ENCODE peak calls at places on chromosome 6, in four cellular contexts. W is GM12891, X is GM12878, P is H1. E is an unnamed sample.

GRCh38 chr6:90653750-90654149 is 66.9 kb upstream of the MAP3K7 start:
- DNase-seq in W (no peak), X (no peak), P (no peak), E (no peak)

GRCh38 chr6:36127462-36128016 is 2.8 kb upstream of the MAPK13 start:
- DNase-seq in W (no peak), X (no peak), P (no peak), E (no peak)

GRCh38 chr6:30883743-30884520 is at the start of gene DDR1:
- DNase-seq in W (peak; percentile 77), X (no peak), P (peak; percentile 76), E (peak; percentile 78)

GRCh38 chr6:143486752-143487151 is 24.8 kb downstream of the FUCA2 start:
- DNase-seq in W (no peak), X (no peak), P (no peak), E (no peak)

GRCh38 chr6:155939253-155939652 is 483.6 kb upstream of the NOX3 start:
- DNase-seq in W (no peak), X (no peak), P (no peak), E (no peak)

GRCh38 chr6:23963137-23963536 is 162.9 kb upstream of the NRSN1 start:
- DNase-seq in W (no peak), X (no peak), P (no peak), E (no peak)

GRCh38 chr6:56515081-56515905 is 127.4 kb downstream of the DST start:
- DNase-seq in W (no peak), X (no peak), P (no peak), E (no peak)

GRCh38 chr6:107641500-107641931 is 151.6 kb downstream of the SOBP start:
- DNase-seq in W (no peak), X (no peak), P (no peak), E (no peak)

GRCh38 chr6:43926644-43927524 is 156.9 kb downstream of the VEGFA start:
- DNase-seq in W (no peak), X (no peak), P (no peak), E (no peak)

GRCh38 chr6:169971951-169972651 is 220.7 kb downstream of the ERMARD start:
- DNase-seq in W (no peak), X (no peak), P (peak; percentile 34), E (no peak)

GRCh38 chr6:113825776-113826175 is 31.4 kb upstream of the MARCKS start:
- DNase-seq in W (no peak), X (no peak), P (no peak), E (no peak)

GRCh38 chr6:114058435-114058834 is 87.5 kb upstream of the HDAC2 start:
- DNase-seq in W (no peak), X (no peak), P (no peak), E (no peak)

GRCh38 chr6:26394289-26394688 is 7.8 kb upstream of the BTN3A1 start:
- DNase-seq in W (no peak), X (no peak), P (no peak), E (no peak)

GRCh38 chr6:723540-723939 is 30.6 kb upstream of the EXOC2 start:
- DNase-seq in W (no peak), X (no peak), P (no peak), E (no peak)

GRCh38 chr6:10837997-10838793 is at the start of gene MAK:
- DNase-seq in W (peak; percentile 92), X (peak; percentile 47), P (peak; percentile 93), E (peak; percentile 90)

GRCh38 chr6:52499026-52499425 is 77.8 kb downstream of the TRAM2 start:
- DNase-seq in W (no peak), X (no peak), P (peak; percentile 43), E (no peak)

GRCh38 chr6:142331075-142331551 is 29.3 kb downstream of the ADGRG6 start:
- DNase-seq in W (no peak), X (no peak), P (no peak), E (no peak)

GRCh38 chr6:98687776-98688175 is 146.6 kb upstream of the POU3F2 start:
- DNase-seq in W (no peak), X (no peak), P (no peak), E (no peak)

GRCh38 chr6:76612818-76613452 is 540.5 kb upstream of the IMPG1 start:
- DNase-seq in W (no peak), X (no peak), P (no peak), E (no peak)

GRCh38 chr6:45746046-45746445 is 269.6 kb downstream of the CLIC5 start:
- DNase-seq in W (no peak), X (no peak), P (no peak), E (no peak)

GRCh38 chr6:56729719-56730118 is 87.0 kb upstream of the DST start:
- DNase-seq in W (no peak), X (no peak), P (no peak), E (no peak)

GRCh38 chr6:33191383-33192104 is 723 bp downstream of the COL11A2 start:
- DNase-seq in W (no peak), X (no peak), P (no peak), E (no peak)

GRCh38 chr6:87241304-87241703 is 81.1 kb upstream of the SMIM8 start:
- DNase-seq in W (no peak), X (no peak), P (no peak), E (no peak)

GRCh38 chr6:156599977-156600647 is 177.1 kb upstream of the ARID1B start:
- DNase-seq in W (no peak), X (no peak), P (no peak), E (no peak)

GRCh38 chr6:35489995-35490791 is 6.7 kb downstream of the TEAD3 start:
- DNase-seq in W (no peak), X (no peak), P (no peak), E (no peak)

GRCh38 chr6:138963531-138963930 is 24.5 kb downstream of the REPS1 start:
- DNase-seq in W (no peak), X (no peak), P (no peak), E (no peak)

GRCh38 chr6:112214749-112215269 is 39.6 kb downstream of the LAMA4 start:
- DNase-seq in W (no peak), X (no peak), P (no peak), E (no peak)

GRCh38 chr6:48641544-48641943 is 530.5 kb upstream of the PTCHD4 start:
- DNase-seq in W (no peak), X (no peak), P (no peak), E (no peak)

GRCh38 chr6:148757944-148758343 is 11.1 kb downstream of the UST start:
- DNase-seq in W (no peak), X (no peak), P (no peak), E (no peak)

GRCh38 chr6:125701354-125701668 is 48.1 kb upstream of the HEY2 start:
- DNase-seq in W (no peak), X (no peak), P (no peak), E (no peak)

GRCh38 chr6:13766201-13766634 is 48.1 kb downstream of the MCUR1 start:
- DNase-seq in W (no peak), X (no peak), P (no peak), E (no peak)

GRCh38 chr6:30452736-30453507 is 36.4 kb upstream of the HLA-E start:
- DNase-seq in W (no peak), X (no peak), P (no peak), E (no peak)

GRCh38 chr6:78850621-78851020 is 16.7 kb upstream of the IRAK1BP1 start:
- DNase-seq in W (no peak), X (no peak), P (no peak), E (no peak)

GRCh38 chr6:139587469-139587868 is 213.0 kb upstream of the CITED2 start:
- DNase-seq in W (no peak), X (no peak), P (no peak), E (no peak)

DNA sequence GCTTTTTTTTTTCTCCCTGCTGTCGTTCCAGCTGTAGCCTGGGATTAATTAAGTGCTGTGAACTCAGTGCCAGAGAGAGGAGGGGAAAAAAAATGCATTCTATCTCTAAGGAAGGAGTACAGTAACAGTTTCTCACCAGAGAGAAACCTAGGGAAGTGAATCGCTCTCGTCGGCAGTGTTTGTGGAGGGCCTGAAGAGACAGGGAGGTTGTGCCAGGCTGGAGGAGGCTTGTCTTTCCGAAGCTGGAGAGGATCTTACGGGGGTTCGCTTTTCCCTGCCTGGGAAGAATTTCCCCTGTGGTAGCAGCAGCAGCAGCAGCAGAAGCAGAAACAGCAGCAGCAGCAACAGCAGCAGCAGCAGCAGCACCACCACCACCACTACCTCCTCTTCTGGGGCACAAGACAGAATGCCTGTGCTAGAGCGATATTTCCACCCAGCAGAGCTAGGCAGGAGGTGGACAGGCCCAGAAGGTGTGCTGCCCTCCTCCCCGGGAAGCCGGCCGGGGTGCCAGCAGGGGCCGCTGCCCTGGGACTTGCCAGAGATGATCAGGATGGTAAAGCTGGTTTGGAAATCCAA is 186.5 kb downstream of the PDE7B start:
- DNase-seq in W (no peak), X (no peak), P (no peak), E (no peak)
- TF ChIP-seq POLR2A in W (no peak), X (no peak), P (no peak), E (no peak)

DNA sequence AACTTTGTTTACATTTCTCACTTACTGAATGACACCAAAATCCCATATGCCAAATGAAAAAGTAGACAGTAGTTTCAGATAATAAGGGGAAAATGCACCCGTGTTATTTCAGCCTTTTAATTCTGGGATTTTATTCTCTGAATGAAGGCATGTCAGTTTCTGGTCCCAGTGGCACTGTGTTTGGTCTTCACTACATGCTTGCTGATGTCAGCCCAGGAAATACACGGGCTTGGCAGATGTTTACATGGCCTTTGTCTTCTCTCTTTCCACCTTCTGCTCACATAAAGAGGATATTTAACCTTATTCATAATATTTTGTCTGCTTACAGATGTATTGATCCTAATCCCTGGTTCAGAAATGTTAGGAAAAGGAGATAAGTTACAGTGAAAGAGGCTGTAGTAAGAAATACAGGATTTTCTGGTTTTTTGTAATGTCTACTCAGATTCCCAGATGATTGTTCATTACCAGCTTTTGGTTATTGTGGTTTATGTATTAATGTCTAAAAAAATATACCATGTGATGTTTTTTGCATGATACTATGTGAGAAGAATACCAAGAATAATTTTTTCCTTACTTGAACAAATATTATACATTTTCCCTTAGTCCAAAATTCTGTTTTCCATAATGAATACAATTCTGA is 27.7 kb downstream of the DSE start:
- DNase-seq in W (no peak), X (no peak), P (no peak), E (no peak)
- TF ChIP-seq TAF1 in W (no peak), X (no peak), P (no peak), E (no peak)

DNA sequence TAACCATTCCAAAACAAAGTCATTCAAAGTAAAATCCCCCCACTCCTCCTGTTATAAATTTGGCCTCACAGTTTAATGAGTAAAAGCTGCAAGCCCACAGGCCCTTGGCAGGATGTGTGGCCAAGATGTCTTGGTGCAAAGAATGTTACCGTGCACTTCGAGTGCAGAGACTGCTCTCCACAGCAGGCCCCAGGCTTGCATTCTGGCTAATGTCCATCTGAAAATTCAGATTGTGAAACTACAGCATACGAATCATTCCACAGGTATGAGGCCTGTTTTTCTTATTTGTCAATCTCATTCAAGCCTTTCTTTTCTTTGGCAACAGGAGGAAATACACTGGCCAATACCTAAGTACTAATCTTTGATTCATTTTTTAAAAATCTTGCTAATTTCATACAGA is 7.1 kb downstream of the RPS6KA2 start:
- DNase-seq in W (no peak), X (no peak), P (no peak), E (no peak)
- TF ChIP-seq POLR2AphosphoS5 in W (no peak), X (no peak), P (no peak), E (no peak)

GRCh38 chr6:97059473-97059872 is 134.9 kb downstream of the KLHL32 start:
- DNase-seq in W (peak; percentile 21), X (peak; percentile 17), P (no peak), E (no peak)
- TF ChIP-seq POLR2A in W (no peak), X (no peak), P (no peak), E (no peak)

DNA sequence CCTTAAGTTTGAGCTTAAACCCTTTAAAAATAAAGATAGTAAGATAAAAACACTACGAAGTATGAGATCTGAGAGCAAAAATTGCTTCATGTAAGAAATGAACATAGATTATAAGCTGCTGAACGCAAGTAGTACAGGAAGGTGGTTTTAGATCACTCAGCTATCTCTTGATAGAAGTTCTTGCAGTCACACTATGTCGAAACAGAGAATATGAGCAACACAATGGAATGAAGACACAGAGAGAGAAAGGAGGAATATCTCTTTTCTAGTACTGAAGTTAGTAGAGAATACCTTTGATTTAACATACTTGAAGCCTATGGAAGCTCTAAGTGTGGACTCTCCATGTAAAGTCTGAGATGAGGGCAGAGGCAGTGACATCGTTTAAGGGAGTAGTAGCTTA is 162.7 kb downstream of the CDK19 start:
- DNase-seq in W (no peak), X (no peak), P (no peak), E (no peak)
- TF ChIP-seq TAF1 in W (no peak), X (no peak), P (no peak), E (no peak)

E was measured in GM12892.